ENCODE peak calls at places on chromosomes 13 and 19, in five cellular contexts. One of them, this sample, is unnamed.
A peak's percentile ranks its signal among the peaks of the same experiment; 100 is the strongest.

GRCh38 chr13:22758245-22758644 is 422.5 kb upstream of the SGCG start:
- DNase-seq in BE2C: no peak
- DNase-seq in stimulated activated CD4-positive, alpha-beta T cell treated with anti-CD3 and anti-CD28 coated beads, Interleukin-2, amount 100 ng/mL, for 24 hours: no peak
- DNase-seq in mucosa of gallbladder: no peak
- DNase-seq in breast epithelium: no peak
- DNase-seq in this sample: no peak

GRCh38 chr19:10861118-10861651 is 10.2 kb upstream of the CARM1 start:
- DNase-seq in BE2C: peak; percentile 54
- DNase-seq in stimulated activated CD4-positive, alpha-beta T cell treated with anti-CD3 and anti-CD28 coated beads, Interleukin-2, amount 100 ng/mL, for 24 hours: peak; percentile 49
- DNase-seq in mucosa of gallbladder: no peak
- DNase-seq in breast epithelium: no peak
- DNase-seq in this sample: no peak

GRCh38 chr19:12833747-12834417 is 497 bp downstream of the RTBDN start:
- DNase-seq in BE2C: peak; percentile 76
- DNase-seq in stimulated activated CD4-positive, alpha-beta T cell treated with anti-CD3 and anti-CD28 coated beads, Interleukin-2, amount 100 ng/mL, for 24 hours: peak; percentile 52
- DNase-seq in mucosa of gallbladder: no peak
- DNase-seq in breast epithelium: no peak
- DNase-seq in this sample: peak; percentile 95

GRCh38 chr19:38429055-38429810 is 3.2 kb upstream of the RASGRP4 start:
- DNase-seq in BE2C: no peak
- DNase-seq in stimulated activated CD4-positive, alpha-beta T cell treated with anti-CD3 and anti-CD28 coated beads, Interleukin-2, amount 100 ng/mL, for 24 hours: peak; percentile 47
- DNase-seq in mucosa of gallbladder: no peak
- DNase-seq in breast epithelium: no peak
- DNase-seq in this sample: no peak

GRCh38 chr19:1636325-1637236 is 15.8 kb downstream of the TCF3 start:
- DNase-seq in BE2C: no peak
- DNase-seq in stimulated activated CD4-positive, alpha-beta T cell treated with anti-CD3 and anti-CD28 coated beads, Interleukin-2, amount 100 ng/mL, for 24 hours: no peak
- DNase-seq in mucosa of gallbladder: no peak
- DNase-seq in breast epithelium: no peak
- DNase-seq in this sample: no peak

GRCh38 chr19:48424694-48425219 is 21.0 kb upstream of the GRWD1 start:
- DNase-seq in BE2C: no peak
- DNase-seq in stimulated activated CD4-positive, alpha-beta T cell treated with anti-CD3 and anti-CD28 coated beads, Interleukin-2, amount 100 ng/mL, for 24 hours: no peak
- DNase-seq in mucosa of gallbladder: no peak
- DNase-seq in breast epithelium: no peak
- DNase-seq in this sample: no peak

GRCh38 chr19:50325310-50326100 is 3.7 kb downstream of the KCNC3 start:
- DNase-seq in BE2C: peak; percentile 96
- DNase-seq in stimulated activated CD4-positive, alpha-beta T cell treated with anti-CD3 and anti-CD28 coated beads, Interleukin-2, amount 100 ng/mL, for 24 hours: peak; percentile 82
- DNase-seq in mucosa of gallbladder: peak; percentile 55
- DNase-seq in breast epithelium: no peak
- DNase-seq in this sample: peak; percentile 100

GRCh38 chr19:6930190-6930589 is 42.8 kb downstream of the ADGRE1 start:
- DNase-seq in BE2C: no peak
- DNase-seq in stimulated activated CD4-positive, alpha-beta T cell treated with anti-CD3 and anti-CD28 coated beads, Interleukin-2, amount 100 ng/mL, for 24 hours: no peak
- DNase-seq in mucosa of gallbladder: no peak
- DNase-seq in breast epithelium: no peak
- DNase-seq in this sample: no peak

GRCh38 chr13:37753776-37754175 is 115.8 kb downstream of the TRPC4 start:
- DNase-seq in BE2C: no peak
- DNase-seq in stimulated activated CD4-positive, alpha-beta T cell treated with anti-CD3 and anti-CD28 coated beads, Interleukin-2, amount 100 ng/mL, for 24 hours: no peak
- DNase-seq in mucosa of gallbladder: no peak
- DNase-seq in breast epithelium: no peak
- DNase-seq in this sample: no peak

GRCh38 chr13:110261166-110262081 is 45.5 kb downstream of the COL4A1 start:
- DNase-seq in BE2C: no peak
- DNase-seq in stimulated activated CD4-positive, alpha-beta T cell treated with anti-CD3 and anti-CD28 coated beads, Interleukin-2, amount 100 ng/mL, for 24 hours: no peak
- DNase-seq in mucosa of gallbladder: no peak
- DNase-seq in breast epithelium: no peak
- DNase-seq in this sample: no peak

GRCh38 chr19:29663861-29664752 is 1.2 kb upstream of the PLEKHF1 start:
- DNase-seq in BE2C: no peak
- DNase-seq in stimulated activated CD4-positive, alpha-beta T cell treated with anti-CD3 and anti-CD28 coated beads, Interleukin-2, amount 100 ng/mL, for 24 hours: no peak
- DNase-seq in mucosa of gallbladder: no peak
- DNase-seq in breast epithelium: peak; percentile 50
- DNase-seq in this sample: no peak

GRCh38 chr19:56253737-56254136 is 18.8 kb upstream of the EDDM13 start:
- DNase-seq in BE2C: no peak
- DNase-seq in stimulated activated CD4-positive, alpha-beta T cell treated with anti-CD3 and anti-CD28 coated beads, Interleukin-2, amount 100 ng/mL, for 24 hours: no peak
- DNase-seq in mucosa of gallbladder: no peak
- DNase-seq in breast epithelium: no peak
- DNase-seq in this sample: peak; percentile 48

GRCh38 chr19:42311612-42312160 is 1.4 kb upstream of the TMEM145 start:
- DNase-seq in BE2C: no peak
- DNase-seq in stimulated activated CD4-positive, alpha-beta T cell treated with anti-CD3 and anti-CD28 coated beads, Interleukin-2, amount 100 ng/mL, for 24 hours: no peak
- DNase-seq in mucosa of gallbladder: no peak
- DNase-seq in breast epithelium: no peak
- DNase-seq in this sample: peak; percentile 57

GRCh38 chr19:38216785-38217746 is 7.0 kb downstream of the DPF1 start:
- DNase-seq in BE2C: no peak
- DNase-seq in stimulated activated CD4-positive, alpha-beta T cell treated with anti-CD3 and anti-CD28 coated beads, Interleukin-2, amount 100 ng/mL, for 24 hours: no peak
- DNase-seq in mucosa of gallbladder: no peak
- DNase-seq in breast epithelium: no peak
- DNase-seq in this sample: no peak

GRCh38 chr19:46678110-46678732 is 17.2 kb upstream of the DACT3 start:
- DNase-seq in BE2C: peak; percentile 69
- DNase-seq in stimulated activated CD4-positive, alpha-beta T cell treated with anti-CD3 and anti-CD28 coated beads, Interleukin-2, amount 100 ng/mL, for 24 hours: peak; percentile 72
- DNase-seq in mucosa of gallbladder: no peak
- DNase-seq in breast epithelium: no peak
- DNase-seq in this sample: peak; percentile 61

GRCh38 chr13:49454388-49455015 is 10.4 kb downstream of the SETDB2 start:
- DNase-seq in BE2C: no peak
- DNase-seq in stimulated activated CD4-positive, alpha-beta T cell treated with anti-CD3 and anti-CD28 coated beads, Interleukin-2, amount 100 ng/mL, for 24 hours: no peak
- DNase-seq in mucosa of gallbladder: no peak
- DNase-seq in breast epithelium: no peak
- DNase-seq in this sample: no peak

GRCh38 chr13:106352850-106353249 is 182.6 kb downstream of the EFNB2 start:
- DNase-seq in BE2C: no peak
- DNase-seq in stimulated activated CD4-positive, alpha-beta T cell treated with anti-CD3 and anti-CD28 coated beads, Interleukin-2, amount 100 ng/mL, for 24 hours: no peak
- DNase-seq in mucosa of gallbladder: no peak
- DNase-seq in breast epithelium: no peak
- DNase-seq in this sample: no peak

GRCh38 chr13:44451109-44451508 is 77.5 kb downstream of the SERP2 start:
- DNase-seq in BE2C: no peak
- DNase-seq in stimulated activated CD4-positive, alpha-beta T cell treated with anti-CD3 and anti-CD28 coated beads, Interleukin-2, amount 100 ng/mL, for 24 hours: no peak
- DNase-seq in mucosa of gallbladder: no peak
- DNase-seq in breast epithelium: no peak
- DNase-seq in this sample: no peak

GRCh38 chr19:597406-598315 is 8.0 kb downstream of the HCN2 start:
- DNase-seq in BE2C: no peak
- DNase-seq in stimulated activated CD4-positive, alpha-beta T cell treated with anti-CD3 and anti-CD28 coated beads, Interleukin-2, amount 100 ng/mL, for 24 hours: no peak
- DNase-seq in mucosa of gallbladder: no peak
- DNase-seq in breast epithelium: no peak
- DNase-seq in this sample: no peak

GRCh38 chr19:11025445-11025844 is 63.8 kb upstream of the LDLR start:
- DNase-seq in BE2C: no peak
- DNase-seq in stimulated activated CD4-positive, alpha-beta T cell treated with anti-CD3 and anti-CD28 coated beads, Interleukin-2, amount 100 ng/mL, for 24 hours: no peak
- DNase-seq in mucosa of gallbladder: no peak
- DNase-seq in breast epithelium: no peak
- DNase-seq in this sample: no peak

GRCh38 chr13:48112896-48113525 is 18.1 kb upstream of the MED4 start:
- DNase-seq in BE2C: no peak
- DNase-seq in stimulated activated CD4-positive, alpha-beta T cell treated with anti-CD3 and anti-CD28 coated beads, Interleukin-2, amount 100 ng/mL, for 24 hours: no peak
- DNase-seq in mucosa of gallbladder: no peak
- DNase-seq in breast epithelium: no peak
- DNase-seq in this sample: no peak

GRCh38 chr13:111597041-111598017 is 276.9 kb downstream of the TEX29 start:
- DNase-seq in BE2C: no peak
- DNase-seq in stimulated activated CD4-positive, alpha-beta T cell treated with anti-CD3 and anti-CD28 coated beads, Interleukin-2, amount 100 ng/mL, for 24 hours: no peak
- DNase-seq in mucosa of gallbladder: no peak
- DNase-seq in breast epithelium: no peak
- DNase-seq in this sample: no peak

GRCh38 chr13:95801825-95802224 is 124.9 kb downstream of the DNAJC3 start:
- DNase-seq in BE2C: no peak
- DNase-seq in stimulated activated CD4-positive, alpha-beta T cell treated with anti-CD3 and anti-CD28 coated beads, Interleukin-2, amount 100 ng/mL, for 24 hours: no peak
- DNase-seq in mucosa of gallbladder: no peak
- DNase-seq in breast epithelium: no peak
- DNase-seq in this sample: no peak

GRCh38 chr19:14673088-14673487 is 1.6 kb downstream of the ADGRE3 start:
- DNase-seq in BE2C: no peak
- DNase-seq in stimulated activated CD4-positive, alpha-beta T cell treated with anti-CD3 and anti-CD28 coated beads, Interleukin-2, amount 100 ng/mL, for 24 hours: no peak
- DNase-seq in mucosa of gallbladder: no peak
- DNase-seq in breast epithelium: no peak
- DNase-seq in this sample: no peak

GRCh38 chr13:25253702-25254101 is 33.6 kb downstream of the MTMR6 start:
- DNase-seq in BE2C: no peak
- DNase-seq in stimulated activated CD4-positive, alpha-beta T cell treated with anti-CD3 and anti-CD28 coated beads, Interleukin-2, amount 100 ng/mL, for 24 hours: no peak
- DNase-seq in mucosa of gallbladder: no peak
- DNase-seq in breast epithelium: no peak
- DNase-seq in this sample: no peak

GRCh38 chr13:106651442-106651841 is 83.5 kb upstream of the ARGLU1 start:
- DNase-seq in BE2C: no peak
- DNase-seq in stimulated activated CD4-positive, alpha-beta T cell treated with anti-CD3 and anti-CD28 coated beads, Interleukin-2, amount 100 ng/mL, for 24 hours: no peak
- DNase-seq in mucosa of gallbladder: no peak
- DNase-seq in breast epithelium: no peak
- DNase-seq in this sample: no peak

GRCh38 chr13:102933076-102933922 is 87.5 kb downstream of the ERCC5 start:
- DNase-seq in BE2C: no peak
- DNase-seq in stimulated activated CD4-positive, alpha-beta T cell treated with anti-CD3 and anti-CD28 coated beads, Interleukin-2, amount 100 ng/mL, for 24 hours: no peak
- DNase-seq in mucosa of gallbladder: no peak
- DNase-seq in breast epithelium: no peak
- DNase-seq in this sample: no peak

GRCh38 chr13:91166714-91167511 is 180.6 kb upstream of the MIR17HG start:
- DNase-seq in BE2C: peak; percentile 65
- DNase-seq in stimulated activated CD4-positive, alpha-beta T cell treated with anti-CD3 and anti-CD28 coated beads, Interleukin-2, amount 100 ng/mL, for 24 hours: no peak
- DNase-seq in mucosa of gallbladder: no peak
- DNase-seq in breast epithelium: no peak
- DNase-seq in this sample: no peak

GRCh38 chr13:47661076-47661475 is 340.0 kb downstream of the SUCLA2 start:
- DNase-seq in BE2C: no peak
- DNase-seq in stimulated activated CD4-positive, alpha-beta T cell treated with anti-CD3 and anti-CD28 coated beads, Interleukin-2, amount 100 ng/mL, for 24 hours: no peak
- DNase-seq in mucosa of gallbladder: no peak
- DNase-seq in breast epithelium: no peak
- DNase-seq in this sample: no peak

GRCh38 chr19:2426661-2427322 is 594 bp downstream of the TIMM13 start:
- DNase-seq in BE2C: peak; percentile 69
- DNase-seq in stimulated activated CD4-positive, alpha-beta T cell treated with anti-CD3 and anti-CD28 coated beads, Interleukin-2, amount 100 ng/mL, for 24 hours: peak; percentile 66
- DNase-seq in mucosa of gallbladder: no peak
- DNase-seq in breast epithelium: no peak
- DNase-seq in this sample: peak; percentile 79

GRCh38 chr13:74206061-74206561 is 71.9 kb upstream of the KLF12 start:
- DNase-seq in BE2C: no peak
- DNase-seq in stimulated activated CD4-positive, alpha-beta T cell treated with anti-CD3 and anti-CD28 coated beads, Interleukin-2, amount 100 ng/mL, for 24 hours: no peak
- DNase-seq in mucosa of gallbladder: no peak
- DNase-seq in breast epithelium: no peak
- DNase-seq in this sample: no peak

GRCh38 chr13:49348748-49349147 is 95.1 kb downstream of the CAB39L start:
- DNase-seq in BE2C: no peak
- DNase-seq in stimulated activated CD4-positive, alpha-beta T cell treated with anti-CD3 and anti-CD28 coated beads, Interleukin-2, amount 100 ng/mL, for 24 hours: no peak
- DNase-seq in mucosa of gallbladder: no peak
- DNase-seq in breast epithelium: no peak
- DNase-seq in this sample: no peak

GRCh38 chr19:57803594-57804325 is 11.0 kb downstream of the ZNF552 start:
- DNase-seq in BE2C: no peak
- DNase-seq in stimulated activated CD4-positive, alpha-beta T cell treated with anti-CD3 and anti-CD28 coated beads, Interleukin-2, amount 100 ng/mL, for 24 hours: no peak
- DNase-seq in mucosa of gallbladder: no peak
- DNase-seq in breast epithelium: no peak
- DNase-seq in this sample: no peak

GRCh38 chr19:48968179-48968661 is 3.1 kb downstream of the FTL start:
- DNase-seq in BE2C: no peak
- DNase-seq in stimulated activated CD4-positive, alpha-beta T cell treated with anti-CD3 and anti-CD28 coated beads, Interleukin-2, amount 100 ng/mL, for 24 hours: no peak
- DNase-seq in mucosa of gallbladder: no peak
- DNase-seq in breast epithelium: no peak
- DNase-seq in this sample: no peak

GRCh38 chr13:105956891-105957290 is 578.6 kb downstream of the EFNB2 start:
- DNase-seq in BE2C: no peak
- DNase-seq in stimulated activated CD4-positive, alpha-beta T cell treated with anti-CD3 and anti-CD28 coated beads, Interleukin-2, amount 100 ng/mL, for 24 hours: no peak
- DNase-seq in mucosa of gallbladder: no peak
- DNase-seq in breast epithelium: no peak
- DNase-seq in this sample: no peak